ENCODE peak calls at places on chromosomes 13 and 19, in seven cellular contexts. R, Z, G, L, E, I and V are unnamed samples.

GRCh38 chr13:107466326-107466725 is 749.0 kb downstream of the LIG4 start:
- DNase-seq in Z (no peak), R (no peak), I (no peak), L (no peak), G (no peak), E (no peak), V (no peak)

GRCh38 chr13:96444676-96445075 is 354.8 kb downstream of the HS6ST3 start:
- DNase-seq in Z (no peak), R (no peak), I (no peak), G (no peak), L (no peak), E (no peak), V (no peak)

GRCh38 chr19:14070268-14071050 is 2.1 kb upstream of the MISP3 start:
- DNase-seq in L (no peak), I (no peak), R (no peak), E (no peak), G (no peak), Z (no peak), V (no peak)

GRCh38 chr13:44364601-44365000 is 9.0 kb upstream of the SERP2 start:
- DNase-seq in R (no peak), I (peak), Z (peak), G (no peak), E (no peak), L (no peak), V (no peak)

GRCh38 chr19:35528218-35529038 is at the start of gene SBSN:
- DNase-seq in Z (no peak), G (no peak), L (no peak), I (no peak), E (no peak), R (no peak), V (no peak)

GRCh38 chr19:5292843-5293606 is 47.6 kb downstream of the PTPRS start:
- DNase-seq in L (no peak), G (no peak), R (peak), I (no peak), Z (no peak), E (no peak), V (peak)

GRCh38 chr13:96575423-96576320 is 418.6 kb downstream of the OXGR1 start:
- DNase-seq in G (no peak), Z (no peak), L (no peak), E (no peak), R (no peak), I (no peak), V (no peak)

GRCh38 chr19:31535691-31536460 is 186.6 kb upstream of the TSHZ3 start:
- DNase-seq in E (no peak), G (peak), I (no peak), Z (no peak), R (no peak), L (peak), V (no peak)

GRCh38 chr19:17263712-17264640 is 569 bp downstream of the USHBP1 start:
- DNase-seq in G (no peak), R (no peak), Z (no peak), E (no peak), L (no peak), I (no peak), V (no peak)

GRCh38 chr19:38550376-38550775 is 67.4 kb downstream of the MAP4K1 start:
- DNase-seq in L (no peak), I (no peak), E (no peak), R (no peak), G (no peak), Z (no peak), V (no peak)

GRCh38 chr19:53193534-53194222 is 520 bp upstream of the ZNF665 start:
- DNase-seq in L (no peak), R (no peak), E (no peak), Z (no peak), G (no peak), I (no peak), V (no peak)

GRCh38 chr19:13055213-13056051 is 47.2 kb downstream of the LYL1 start:
- DNase-seq in E (no peak), L (peak), I (no peak), Z (no peak), R (peak), G (no peak), V (peak)

GRCh38 chr19:29687244-29687896 is 22.1 kb downstream of the PLEKHF1 start:
- DNase-seq in R (no peak), G (peak), E (peak), L (no peak), I (no peak), Z (no peak), V (no peak)

GRCh38 chr13:67134322-67135129 is 95.6 kb downstream of the PCDH9 start:
- DNase-seq in E (no peak), L (no peak), G (no peak), I (no peak), R (no peak), Z (no peak), V (no peak)

GRCh38 chr19:34308381-34309367 is 54.3 kb downstream of the GARRE1 start:
- DNase-seq in E (no peak), G (no peak), R (no peak), I (no peak), Z (no peak), L (no peak), V (no peak)

GRCh38 chr19:38675611-38676010 is 28.2 kb downstream of the ACTN4 start:
- DNase-seq in I (no peak), G (no peak), R (no peak), E (no peak), Z (no peak), L (no peak), V (no peak)

GRCh38 chr13:47017476-47017875 is 120.6 kb upstream of the HTR2A start:
- DNase-seq in I (no peak), R (no peak), Z (no peak), L (no peak), E (no peak), G (no peak), V (no peak)

GRCh38 chr13:73058741-73059459 is at the start of gene KLF5:
- DNase-seq in Z (peak), G (peak), L (peak), I (peak), E (peak), R (peak), V (peak)

GRCh38 chr19:44637390-44637764 is 6.3 kb upstream of the PVR start:
- DNase-seq in E (no peak), G (no peak), R (no peak), I (no peak), Z (no peak), L (no peak), V (no peak)

GRCh38 chr19:17794731-17795494 is at the start of gene B3GNT3:
- DNase-seq in E (no peak), I (peak), G (no peak), L (peak), Z (peak), R (peak), V (peak)

GRCh38 chr13:110392510-110393233 is 85.6 kb downstream of the COL4A2 start:
- DNase-seq in L (no peak), R (no peak), I (no peak), G (no peak), Z (no peak), E (no peak), V (no peak)

GRCh38 chr19:15300533-15301194 is 31.7 kb downstream of the BRD4 start:
- DNase-seq in I (no peak), G (no peak), E (no peak), R (no peak), Z (no peak), L (no peak), V (no peak)

GRCh38 chr13:26656919-26657318 is 99.4 kb downstream of the WASF3 start:
- DNase-seq in I (peak), L (no peak), Z (no peak), G (no peak), R (no peak), E (no peak), V (no peak)
- TF ChIP-seq CTCF in I (peak), L (peak), Z (peak), G (no peak), R (no peak), E (no peak), V (no peak)

DNA sequence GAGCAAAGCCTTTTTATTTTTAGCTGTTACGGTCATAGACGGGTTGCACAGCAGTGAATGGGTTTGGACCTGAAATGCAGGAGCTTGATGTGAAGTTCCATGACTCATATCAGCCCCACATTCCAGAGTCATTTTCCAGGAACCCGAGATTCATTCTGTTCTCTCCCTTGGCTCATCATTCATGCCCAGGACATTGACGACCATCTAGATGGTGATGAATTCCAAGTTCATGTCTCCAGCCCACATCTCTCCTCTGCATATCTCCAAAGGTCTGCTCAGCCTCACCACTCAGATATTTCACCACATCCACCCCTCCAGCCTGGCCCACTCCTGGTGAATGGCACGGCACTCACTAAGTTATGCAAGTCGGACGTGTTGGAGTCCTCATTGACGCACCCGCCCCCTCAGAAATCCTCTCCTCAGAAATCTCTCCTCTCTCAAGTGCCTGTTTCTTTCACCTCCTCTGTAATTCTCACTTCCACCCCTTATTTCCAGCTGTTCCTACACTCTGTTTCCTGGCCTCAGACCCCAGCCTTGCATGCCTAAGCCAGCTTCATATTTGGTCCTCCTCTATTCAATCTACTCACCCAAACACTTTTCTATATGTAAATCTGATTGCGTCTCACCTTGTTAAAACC is 83.1 kb downstream of the ALOX5AP start:
- DNase-seq in Z (no peak), E (no peak), G (no peak), L (no peak), I (no peak), R (no peak), V (no peak)
- TF ChIP-seq POLR2AphosphoS5 in Z (no peak), E (no peak), G (no peak), L (no peak), I (no peak), R (peak), V (no peak)

DNA sequence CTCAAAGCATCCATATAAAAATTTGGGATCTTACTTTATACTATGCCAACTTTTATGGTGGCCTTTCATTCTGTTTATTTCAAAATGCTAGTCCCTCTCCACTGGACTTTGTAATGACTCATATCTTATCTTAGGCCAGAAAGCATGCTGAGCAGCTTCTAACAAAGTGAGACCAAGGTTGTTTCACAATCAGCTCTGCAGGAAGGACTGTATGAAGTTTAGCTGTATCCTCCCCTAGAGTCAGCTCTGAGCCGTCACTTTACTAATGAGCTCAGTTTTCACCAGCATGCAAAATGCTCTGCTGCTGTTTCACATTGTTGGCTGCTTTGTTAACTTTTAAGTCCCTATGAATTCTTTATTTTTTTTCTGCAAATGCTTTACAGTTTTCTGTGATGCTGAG is 1608.8 kb downstream of the OLFM4 start:
- DNase-seq in I (peak), L (no peak), R (no peak), E (no peak), G (no peak), Z (no peak), V (no peak)
- TF ChIP-seq CTCF in I (no peak), L (no peak), R (no peak), E (no peak), G (no peak), Z (no peak), V (no peak)

GRCh38 chr19:4097501-4097900 is 26.4 kb downstream of the MAP2K2 start:
- DNase-seq in G (no peak), L (no peak), R (no peak), E (no peak), I (no peak), Z (no peak), V (no peak)
- TF ChIP-seq POLR2AphosphoS5 in G (peak), L (no peak), R (no peak), E (peak), I (no peak), Z (no peak), V (no peak)

DNA sequence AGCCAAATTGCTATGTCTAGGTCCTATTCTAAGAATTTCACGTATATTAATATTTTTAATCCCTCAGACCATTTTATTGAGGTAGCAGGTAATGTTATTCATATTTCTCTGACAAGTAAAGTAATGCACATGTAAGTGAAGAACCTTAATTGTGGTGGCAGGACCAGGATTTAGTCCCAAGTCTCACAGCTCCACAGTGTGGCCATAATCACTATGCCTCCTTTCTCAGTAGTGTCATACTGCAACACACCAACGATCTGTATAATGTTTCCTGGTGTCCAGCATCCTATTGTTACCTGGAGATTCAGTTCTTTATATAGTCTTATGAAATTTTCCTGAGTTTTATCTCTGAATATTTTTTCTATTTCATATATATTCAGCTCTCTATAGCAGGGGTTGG is 340.3 kb downstream of the OLFM4 start:
- DNase-seq in R (no peak), Z (no peak), I (no peak), E (no peak), L (no peak), G (no peak), V (no peak)
- TF ChIP-seq CTCF in R (no peak), Z (no peak), I (no peak), E (no peak), L (peak), G (no peak), V (no peak)

DNA sequence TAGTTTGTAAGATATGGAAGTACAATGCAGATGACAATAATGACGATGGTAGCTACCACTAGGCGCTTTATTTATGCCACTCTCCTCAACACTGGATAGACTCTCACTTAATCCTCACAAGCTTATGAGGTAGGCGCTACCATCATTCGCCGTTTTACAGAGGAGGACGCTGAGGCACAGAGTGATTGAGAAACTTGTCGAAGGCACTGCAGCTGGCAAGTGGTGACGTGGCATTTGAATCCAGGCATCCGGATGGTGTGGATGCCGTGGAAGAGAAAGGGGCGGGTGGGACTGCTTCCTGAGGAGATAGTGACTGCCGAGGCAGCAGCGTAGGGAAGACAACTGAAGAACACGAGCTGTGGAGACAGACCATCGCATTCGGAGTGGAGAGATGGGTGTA is 1.3 kb upstream of the RPS9 start:
- DNase-seq in R (no peak), I (no peak), Z (no peak), G (no peak), L (no peak), E (no peak), V (no peak)
- TF ChIP-seq POLR2AphosphoS5 in R (no peak), I (no peak), Z (no peak), G (no peak), L (no peak), E (no peak), V (no peak)

DNA sequence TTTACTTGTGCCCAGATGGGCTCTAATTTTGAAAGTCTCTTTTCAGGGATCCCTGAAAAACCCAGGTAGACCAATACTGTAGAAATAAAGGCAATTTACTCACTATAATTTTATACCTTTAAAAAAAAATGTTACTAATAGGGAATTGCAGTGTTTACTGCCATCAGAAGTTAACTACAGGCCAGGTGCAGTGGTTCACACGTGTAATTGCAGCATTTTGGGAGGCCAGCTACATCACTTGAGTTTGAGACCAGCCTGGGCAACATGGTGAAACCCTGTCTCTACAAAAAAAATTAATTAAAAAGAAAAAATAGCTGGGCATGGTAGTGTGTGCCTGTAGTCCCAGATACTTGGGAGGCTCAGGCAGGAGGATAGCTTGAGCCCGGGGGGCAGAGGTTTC is 10.2 kb downstream of the USP12 start:
- DNase-seq in G (no peak), Z (no peak), E (no peak), R (no peak), I (no peak), L (no peak), V (no peak)
- TF ChIP-seq CTCF in G (no peak), Z (no peak), E (no peak), R (no peak), I (no peak), L (no peak), V (no peak)